ENCODE peak calls at places on chromosomes 5 and 9, in four cellular contexts. P is Calu3, K is SJSA1, G is NCI-H1436 treated with DMSO at 0.1 percent for 48 hours. J is an unnamed sample.

GRCh38 chr9:14346826-14347407 is 33.0 kb upstream of the NFIB start:
- DNase-seq in K (no peak), P (no peak), G (no peak), J (no peak)

GRCh38 chr9:130701059-130702022 is 7.8 kb downstream of the EXOSC2 start:
- DNase-seq in K (peak; percentile 60), P (peak; percentile 75), G (no peak), J (no peak)

GRCh38 chr9:127838375-127839078 is 15.9 kb downstream of the ENG start:
- DNase-seq in G (no peak), K (peak; percentile 62), P (peak; percentile 51), J (peak; percentile 74)

GRCh38 chr9:106963684-106964083 is 100.7 kb downstream of the ZNF462 start:
- DNase-seq in K (no peak), G (no peak), P (no peak), J (no peak)

GRCh38 chr5:98929123-98929981 is 545 bp upstream of the CHD1 start:
- DNase-seq in G (peak; percentile 55), K (peak; percentile 96), P (peak; percentile 88), J (peak; percentile 78)

GRCh38 chr5:137016783-137017324 is 482.3 kb downstream of the SPOCK1 start:
- DNase-seq in P (no peak), G (no peak), K (no peak), J (no peak)

GRCh38 chr9:133484671-133485437 is 6.0 kb upstream of the SLC2A6 start:
- DNase-seq in P (peak; percentile 73), G (no peak), K (no peak), J (no peak)

GRCh38 chr5:116437922-116438578 is 136.6 kb downstream of the SEMA6A start:
- DNase-seq in K (no peak), G (no peak), P (no peak), J (no peak)

GRCh38 chr5:112742424-112742823 is 4.7 kb downstream of the APC start:
- DNase-seq in K (no peak), P (no peak), G (no peak), J (no peak)

GRCh38 chr9:134205636-134206316 is 41.4 kb upstream of the RNU6ATAC start:
- DNase-seq in G (peak; percentile 87), P (no peak), K (no peak), J (no peak)

GRCh38 chr5:141172381-141173204 is at the start of gene PCDHB7:
- DNase-seq in P (no peak), K (peak; percentile 23), G (no peak), J (no peak)

GRCh38 chr9:108477538-108478006 is 378.2 kb downstream of the ACTL7B start:
- DNase-seq in G (no peak), P (no peak), K (peak; percentile 55), J (no peak)

GRCh38 chr9:128636556-128637530 is 19.8 kb downstream of the DYNC2I2 start:
- DNase-seq in G (no peak), K (no peak), P (no peak), J (no peak)

GRCh38 chr5:151002681-151003502 is 17.5 kb upstream of the GPX3 start:
- DNase-seq in K (no peak), P (no peak), G (no peak), J (no peak)

GRCh38 chr5:134798468-134798867 is 39.9 kb downstream of the DDX46 start:
- DNase-seq in G (no peak), P (no peak), K (no peak), J (no peak)

GRCh38 chr9:72041369-72041768 is 19.0 kb downstream of the C9orf57 start:
- DNase-seq in K (no peak), G (no peak), P (no peak), J (no peak)

GRCh38 chr5:30959238-30959637 is 234.2 kb upstream of the CDH6 start:
- DNase-seq in G (no peak), K (no peak), P (no peak), J (peak; percentile 34)

GRCh38 chr9:31908891-31909480 is 475.5 kb upstream of the ACO1 start:
- DNase-seq in P (no peak), G (no peak), K (no peak), J (no peak)

GRCh38 chr5:80935811-80936385 is 24.3 kb upstream of the RASGRF2 start:
- DNase-seq in K (no peak), G (no peak), P (peak; percentile 28), J (no peak)

GRCh38 chr5:124103671-124104070 is 591.7 kb downstream of the CSNK1G3 start:
- DNase-seq in P (no peak), K (peak; percentile 61), G (no peak), J (no peak)

GRCh38 chr5:154165886-154166285 is 24.6 kb upstream of the GALNT10 start:
- DNase-seq in P (no peak), K (no peak), G (no peak), J (no peak)

GRCh38 chr5:77463905-77464304 is 28.2 kb downstream of the WDR41 start:
- DNase-seq in K (no peak), P (no peak), G (no peak), J (no peak)

GRCh38 chr5:7683753-7684152 is 167.2 kb downstream of the CFAP90 start:
- DNase-seq in G (no peak), P (no peak), K (no peak), J (no peak)

GRCh38 chr9:77575785-77576184 is 72.3 kb downstream of the GNA14 start:
- DNase-seq in P (peak; percentile 5), K (peak; percentile 4), G (no peak), J (no peak)

GRCh38 chr5:27242258-27242626 is 203.9 kb upstream of the CDH9 start:
- DNase-seq in G (no peak), K (no peak), P (no peak), J (no peak)

GRCh38 chr5:94847019-94847418 is 228.6 kb downstream of the SLF1 start:
- DNase-seq in G (no peak), P (no peak), K (no peak), J (no peak)

GRCh38 chr5:151196556-151197290 is 27.2 kb downstream of the CCDC69 start:
- DNase-seq in G (no peak), K (no peak), P (no peak), J (no peak)

GRCh38 chr9:81431662-81432061 is 257.7 kb downstream of the TLE1 start:
- DNase-seq in K (peak; percentile 90), G (no peak), P (no peak), J (no peak)

GRCh38 chr9:3435732-3436131 is 90.1 kb downstream of the RFX3 start:
- DNase-seq in G (no peak), K (no peak), P (no peak), J (no peak)

GRCh38 chr5:1003296-1003937 is 5.2 kb upstream of the NKD2 start:
- DNase-seq in K (no peak), G (peak; percentile 70), P (peak; percentile 54), J (no peak)

J was measured in HS-27A.